ENCODE peak calls at places on chromosomes 7 and 10, in four cellular contexts. S is D721Med; P is stimulated activated CD4-positive, alpha-beta T cell treated with anti-CD3 and anti-CD28 coated beads, Interleukin-12 subunit alpha, Interleukin-12 subunit beta, amount 100 ng/mL, for 48 hours; N is iPS-NIHi11. Q is an unnamed sample.

GRCh38 chr7:1457949-1458675 is 1.2 kb downstream of the MICALL2 start:
- DNase-seq in S (no peak), P (no peak), N (no peak), Q (no peak)

GRCh38 chr10:546971-547590 is 142.4 kb downstream of the DIP2C start:
- DNase-seq in S (no peak), P (no peak), N (peak; percentile 57), Q (no peak)

GRCh38 chr7:98133181-98133580 is 26.5 kb downstream of the LMTK2 start:
- DNase-seq in S (no peak), P (no peak), N (no peak), Q (peak; percentile 62)

GRCh38 chr7:99562832-99563231 is 4.4 kb downstream of the ZNF655 start:
- DNase-seq in S (no peak), P (peak; percentile 32), N (peak; percentile 28), Q (no peak)

GRCh38 chr10:124649209-124649608 is 95.0 kb downstream of the FAM53B start:
- DNase-seq in S (no peak), P (no peak), N (no peak), Q (no peak)

GRCh38 chr7:80145780-80146422 is 11.3 kb downstream of the GNAI1 start:
- DNase-seq in S (no peak), P (no peak), N (no peak), Q (no peak)

GRCh38 chr10:117007080-117007479 is 2.1 kb upstream of the SHTN1 start:
- DNase-seq in S (no peak), P (no peak), N (no peak), Q (no peak)

GRCh38 chr10:110671788-110672579 is 27.8 kb downstream of the RBM20 start:
- DNase-seq in S (no peak), P (peak; percentile 59), N (peak; percentile 88), Q (peak; percentile 60)

GRCh38 chr7:102042016-102042656 is 224.7 kb downstream of the CUX1 start:
- DNase-seq in S (no peak), P (no peak), N (no peak), Q (no peak)

GRCh38 chr7:130369110-130369711 is 11.1 kb upstream of the CPA1 start:
- DNase-seq in S (no peak), P (no peak), N (no peak), Q (no peak)

GRCh38 chr10:24207781-24208611 is 942 bp upstream of the KIAA1217 start:
- DNase-seq in S (no peak), P (no peak), N (no peak), Q (no peak)

GRCh38 chr10:94524146-94524545 is 21.4 kb upstream of the HELLS start:
- DNase-seq in S (no peak), P (no peak), N (peak; percentile 25), Q (no peak)

GRCh38 chr10:122368502-122369254 is 5.8 kb upstream of the PLEKHA1 start:
- DNase-seq in S (no peak), P (no peak), N (no peak), Q (no peak)

GRCh38 chr10:26566525-26567348 is 128.6 kb downstream of the APBB1IP start:
- DNase-seq in S (no peak), P (no peak), N (peak; percentile 72), Q (no peak)

GRCh38 chr10:43417950-43418768 is 9.2 kb upstream of the HNRNPF start:
- DNase-seq in S (no peak), P (no peak), N (no peak), Q (peak; percentile 79)

GRCh38 chr7:44709945-44710596 is 38.6 kb upstream of the ZMIZ2 start:
- DNase-seq in S (no peak), P (no peak), N (no peak), Q (no peak)

GRCh38 chr10:104327745-104328635 is 10.3 kb downstream of the ITPRIP start:
- DNase-seq in S (no peak), P (no peak), N (peak; percentile 49), Q (no peak)

GRCh38 chr10:23442936-23443335 is 4.1 kb downstream of the OTUD1 start:
- DNase-seq in S (no peak), P (no peak), N (no peak), Q (no peak)

GRCh38 chr10:79331709-79332108 is 15.6 kb upstream of the PPIF start:
- DNase-seq in S (no peak), P (peak; percentile 82), N (no peak), Q (peak; percentile 88)

GRCh38 chr7:100825215-100825671 is 2.1 kb downstream of the EPHB4 start:
- DNase-seq in S (peak; percentile 9), P (no peak), N (peak; percentile 18), Q (no peak)

GRCh38 chr10:25026463-25026862 is 10.1 kb downstream of the THNSL1 start:
- DNase-seq in S (no peak), P (no peak), N (no peak), Q (no peak)

GRCh38 chr7:33909312-33909711 is 4.0 kb downstream of the BMPER start:
- DNase-seq in S (no peak), P (no peak), N (no peak), Q (no peak)

GRCh38 chr7:123604739-123605138 is 3.1 kb downstream of the ASB15 start:
- DNase-seq in S (no peak), P (no peak), N (no peak), Q (no peak)

GRCh38 chr10:114632869-114633715 is 25.0 kb downstream of the ABLIM1 start:
- DNase-seq in S (no peak), P (no peak), N (peak; percentile 27), Q (no peak)

GRCh38 chr7:2257651-2258050 is 15.6 kb downstream of the NUDT1 start:
- DNase-seq in S (no peak), P (no peak), N (no peak), Q (no peak)

GRCh38 chr7:68020102-68020501 is 1023.5 kb downstream of the TYW1 start:
- DNase-seq in S (no peak), P (no peak), N (no peak), Q (no peak)

GRCh38 chr7:1948887-1949680 is 279.0 kb downstream of the ELFN1 start:
- DNase-seq in S (no peak), P (no peak), N (no peak), Q (no peak)

GRCh38 chr10:12783326-12783725 is 218.2 kb downstream of the CCDC3 start:
- DNase-seq in S (no peak), P (no peak), N (no peak), Q (no peak)

GRCh38 chr7:130008941-130009847 is 42.0 kb downstream of the ZC3HC1 start:
- DNase-seq in S (no peak), P (no peak), N (peak; percentile 39), Q (no peak)

GRCh38 chr7:16915405-16915804 is 33.6 kb upstream of the AGR3 start:
- DNase-seq in S (no peak), P (no peak), N (no peak), Q (no peak)

GRCh38 chr7:45187946-45188411 is 30.4 kb downstream of the RAMP3 start:
- DNase-seq in S (no peak), P (no peak), N (no peak), Q (no peak)

GRCh38 chr7:40220421-40220911 is 85.7 kb downstream of the SUGCT start:
- DNase-seq in S (no peak), P (no peak), N (no peak), Q (no peak)

GRCh38 chr7:81944103-81944502 is 174.3 kb upstream of the HGF start:
- DNase-seq in S (no peak), P (no peak), N (no peak), Q (no peak)

GRCh38 chr7:149714910-149715471 is 58.4 kb downstream of the ZNF467 start:
- DNase-seq in S (no peak), P (no peak), N (no peak), Q (peak; percentile 57)

GRCh38 chr10:78973901-78974408 is 94.8 kb upstream of the ZMIZ1 start:
- DNase-seq in S (peak; percentile 65), P (peak; percentile 25), N (peak; percentile 90), Q (peak; percentile 27)

GRCh38 chr7:116211006-116211912 is 920 bp downstream of the TES start:
- DNase-seq in S (no peak), P (peak; percentile 73), N (peak; percentile 71), Q (peak; percentile 31)

GRCh38 chr10:4807803-4808507 is 18.1 kb upstream of the AKR1E2 start:
- DNase-seq in S (no peak), P (no peak), N (no peak), Q (no peak)

GRCh38 chr10:58969578-58969977 is 206.9 kb upstream of the PHYHIPL start:
- DNase-seq in S (no peak), P (no peak), N (no peak), Q (no peak)

GRCh38 chr7:55134786-55135185 is 116.0 kb downstream of the EGFR start:
- DNase-seq in S (no peak), P (no peak), N (no peak), Q (no peak)

Q was measured in T-helper 2 cell.